ENCODE peak calls at places on chromosomes 12 and 14, in eight cellular contexts. E is left ventricle myocardium inferior, Q is AG04450, W is HAP-1, M is BE2C, V is neuronal stem cell, A is cardiac muscle cell, Z is GM23338. G is an unnamed sample. For H3K27me3, the result is how much of the 10 kb centered on the place peaks cover.

GRCh38 chr12:106094304-106094703 is 44.5 kb downstream of the NUAK1 start:
- DNase-seq in E (no peak), Q (no peak), W (no peak), M (no peak), V (no peak), A (no peak), Z (no peak), G (no peak)

GRCh38 chr12:92134638-92135274 is 10.9 kb downstream of the BTG1 start:
- DNase-seq in E (no peak), Q (no peak), W (no peak), M (no peak), V (no peak), A (no peak), Z (no peak), G (no peak)

GRCh38 chr12:71041481-71041880 is 116.3 kb downstream of the TSPAN8 start:
- DNase-seq in E (no peak), Q (no peak), W (no peak), M (no peak), V (no peak), A (no peak), Z (no peak), G (no peak)

GRCh38 chr12:50425859-50426258 is 25.2 kb downstream of the LARP4 start:
- DNase-seq in E (no peak), Q (no peak), W (no peak), M (no peak), V (no peak), A (peak), Z (peak), G (no peak)

GRCh38 chr12:101824831-101825230 is 5.9 kb downstream of the GNPTAB start:
- DNase-seq in E (no peak), Q (no peak), W (peak), M (no peak), V (no peak), A (no peak), Z (peak), G (no peak)

GRCh38 chr14:54207476-54207875 is 189.3 kb upstream of the CDKN3 start:
- DNase-seq in E (no peak), Q (no peak), W (no peak), M (no peak), V (no peak), A (no peak), Z (no peak), G (no peak)

GRCh38 chr14:60862283-60862682 is 118.6 kb downstream of the TRMT5 start:
- DNase-seq in E (no peak), Q (no peak), W (peak), M (no peak), V (no peak), A (peak), Z (no peak), G (no peak)

GRCh38 chr14:26163761-26164160 is 434.1 kb downstream of the NOVA1 start:
- DNase-seq in E (no peak), Q (no peak), W (peak), M (no peak), V (no peak), A (peak), Z (peak), G (no peak)

GRCh38 chr12:128266086-128266485 is 884 bp upstream of the TMEM132C start:
- DNase-seq in E (no peak), Q (no peak), W (no peak), M (no peak), V (no peak), A (no peak), Z (no peak), G (no peak)
- H3K27me3 ChIP-seq in E (half or more), Q (under half), W (under half), M (under half), V (half or more), A (half or more), Z (half or more), G (under half)

GRCh38 chr12:52946797-52947547 is 1.9 kb upstream of the KRT18 start:
- DNase-seq in E (no peak), Q (no peak), W (no peak), M (no peak), V (no peak), A (no peak), Z (no peak), G (peak)
- H3K4me3 ChIP-seq in E (no peak), Q (no peak), W (no peak), M (no peak), V (no peak), A (no peak), Z (peak), G (no peak)

GRCh38 chr12:15851045-15851444 is 31.1 kb upstream of the STRAP start:
- DNase-seq in E (no peak), Q (no peak), W (no peak), M (no peak), V (no peak), A (no peak), Z (no peak), G (no peak)

GRCh38 chr12:15842106-15842505 is 40.1 kb upstream of the STRAP start:
- DNase-seq in E (no peak), Q (peak), W (no peak), M (no peak), V (no peak), A (no peak), Z (no peak), G (no peak)

GRCh38 chr12:15851919-15852318 is 30.3 kb upstream of the STRAP start:
- DNase-seq in E (no peak), Q (no peak), W (no peak), M (no peak), V (no peak), A (no peak), Z (no peak), G (no peak)

GRCh38 chr12:15848606-15849005 is 33.6 kb upstream of the STRAP start:
- DNase-seq in E (no peak), Q (no peak), W (no peak), M (no peak), V (no peak), A (no peak), Z (no peak), G (no peak)

GRCh38 chr12:15846887-15847286 is 35.3 kb upstream of the STRAP start:
- DNase-seq in E (no peak), Q (no peak), W (no peak), M (no peak), V (no peak), A (no peak), Z (no peak), G (peak)
- H3K27me3 ChIP-seq in E (under half), Q (under half), W (under half), M (under half), V (under half), A (under half), Z (under half), G (under half)

DNA sequence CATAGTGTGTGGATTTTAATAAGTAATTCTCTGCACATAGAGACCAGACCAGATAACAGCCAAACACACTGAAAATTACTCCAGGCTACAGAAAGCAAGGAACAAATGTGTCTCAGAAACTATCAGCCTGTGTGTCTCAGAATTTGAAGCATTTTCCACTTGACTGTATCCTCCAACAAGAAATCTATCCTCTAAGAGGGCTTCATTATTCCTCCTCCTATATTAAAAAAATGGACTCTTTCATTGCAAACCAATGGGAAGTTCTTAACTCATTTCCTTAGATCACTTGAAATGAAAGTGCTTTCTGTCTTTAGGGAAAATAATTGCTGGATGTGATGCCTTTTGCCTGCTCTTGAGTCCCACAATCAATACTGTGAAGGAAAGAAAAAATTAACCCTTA is 2.3 kb downstream of the ST8SIA1 start:
- DNase-seq in E (no peak), Q (no peak), W (no peak), M (no peak), V (no peak), A (no peak), Z (no peak), G (no peak)
- H3K4me3 ChIP-seq in E (peak), Q (no peak), W (no peak), M (no peak), V (no peak), A (no peak), Z (no peak), G (no peak)

GRCh38 chr14:99339551-99339950 is 67.6 kb upstream of the BCL11B start:
- DNase-seq in E (no peak), Q (no peak), W (no peak), M (no peak), V (no peak), A (no peak), Z (no peak), G (no peak)
- H3K27me3 ChIP-seq in E (under half), Q (under half), W (under half), M (under half), V (under half), A (under half), Z (under half), G (under half)

GRCh38 chr14:69850086-69850735 is 29.0 kb upstream of the SMOC1 start:
- DNase-seq in E (no peak), Q (no peak), W (no peak), M (no peak), V (no peak), A (no peak), Z (peak), G (peak)
- H3K4me3 ChIP-seq in E (no peak), Q (no peak), W (no peak), M (no peak), V (no peak), A (no peak), Z (no peak), G (peak)

DNA sequence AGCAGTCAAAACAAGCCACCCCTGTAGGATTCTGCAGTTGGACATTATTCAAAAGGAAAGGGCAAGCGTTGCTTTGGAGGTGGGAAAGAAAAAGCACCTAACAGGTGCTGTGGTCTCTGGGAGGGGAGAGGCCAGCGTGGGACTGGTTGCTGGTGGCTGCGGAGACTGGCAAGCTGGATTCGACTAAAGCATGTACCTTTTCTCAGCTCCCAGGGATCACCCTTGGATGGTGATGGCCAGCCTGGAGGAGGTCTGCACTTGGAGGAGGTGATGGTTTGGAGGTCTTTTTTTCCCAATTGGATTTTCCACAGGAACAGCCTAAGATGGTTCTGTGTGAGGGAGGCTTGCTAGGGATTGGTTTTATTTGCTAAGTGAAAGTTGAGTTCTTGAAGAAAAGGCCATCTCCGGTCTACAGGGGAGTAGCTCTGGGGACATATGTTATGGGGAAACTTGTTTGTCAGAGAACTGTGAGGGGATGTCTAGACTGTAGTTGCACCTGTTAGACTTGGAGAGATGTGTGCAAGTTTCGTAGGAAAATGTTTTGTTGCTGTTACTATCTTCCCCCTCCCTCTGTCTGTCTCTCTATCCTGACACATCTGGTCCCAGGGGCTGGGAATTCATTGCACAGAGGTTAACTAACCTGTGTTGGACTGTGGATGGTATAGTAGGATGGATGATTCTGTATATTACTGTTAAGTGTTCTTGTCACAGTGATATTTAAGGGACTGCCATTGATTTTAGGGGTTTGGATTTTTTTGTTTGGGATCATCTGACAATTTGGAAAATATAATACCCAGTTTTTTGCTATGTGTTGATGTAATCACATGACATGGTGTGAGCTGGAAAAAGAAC is 2.2 kb downstream of the DYRK2 start:
- DNase-seq in E (no peak), Q (no peak), W (peak), M (no peak), V (no peak), A (no peak), Z (no peak), G (no peak)
- H3K27me3 ChIP-seq in E (under half), Q (under half), W (under half), M (under half), V (under half), A (under half), Z (under half), G (under half)

G was measured in MG63.